ENCODE peak calls at places on chromosome 11, in ten cellular contexts. Z, O, C, V, X, Y, J, D, Q and N are unnamed samples.
A peak's percentile ranks its signal among the peaks of the same experiment; 100 is the strongest.

GRCh38 chr11:11524436-11525038 is 97.3 kb downstream of the GALNT18 start:
- DNase-seq in Z (no peak), O (no peak), C (no peak), V (no peak), X (no peak), Y (no peak), J (no peak), D (no peak), Q (no peak), N (no peak)

GRCh38 chr11:46363455-46363920 is 16.2 kb downstream of the DGKZ start:
- DNase-seq in Z (no peak), O (no peak), C (no peak), V (peak; percentile 47), X (no peak), Y (no peak), J (no peak), D (no peak), Q (no peak), N (no peak)

GRCh38 chr11:72553748-72554147 is 119.4 kb upstream of the CLPB start:
- DNase-seq in Z (peak; percentile 51), O (no peak), C (peak; percentile 36), V (no peak), X (no peak), Y (no peak), J (peak; percentile 14), D (peak; percentile 44), Q (peak; percentile 84), N (no peak)

GRCh38 chr11:71283960-71284359 is 31.6 kb upstream of the SHANK2 start:
- DNase-seq in Z (no peak), O (peak; percentile 46), C (no peak), V (no peak), X (peak; percentile 93), Y (no peak), J (no peak), D (no peak), Q (peak; percentile 41), N (no peak)

GRCh38 chr11:7591107-7591894 is 77.5 kb downstream of the PPFIBP2 start:
- DNase-seq in Z (no peak), O (no peak), C (no peak), V (no peak), X (no peak), Y (no peak), J (no peak), D (no peak), Q (no peak), N (no peak)

GRCh38 chr11:6927030-6927617 is 898 bp downstream of the ZNF215 start:
- DNase-seq in Z (no peak), O (no peak), C (no peak), V (no peak), X (no peak), Y (no peak), J (no peak), D (peak; percentile 72), Q (peak; percentile 47), N (no peak)

GRCh38 chr11:31240340-31240904 is 129.1 kb downstream of the DCDC1 start:
- DNase-seq in Z (peak; percentile 26), O (no peak), C (peak; percentile 80), V (peak; percentile 34), X (peak; percentile 5), Y (no peak), J (peak; percentile 72), D (peak; percentile 47), Q (peak; percentile 65), N (no peak)

GRCh38 chr11:120306519-120307242 is 18.4 kb upstream of the TLCD5 start:
- DNase-seq in Z (no peak), O (no peak), C (peak; percentile 34), V (peak; percentile 86), X (no peak), Y (no peak), J (peak; percentile 85), D (no peak), Q (peak; percentile 86), N (peak; percentile 50)

GRCh38 chr11:26276798-26277424 is 55.0 kb upstream of the ANO3 start:
- DNase-seq in Z (peak; percentile 37), O (peak; percentile 66), C (peak; percentile 67), V (peak; percentile 61), X (peak; percentile 14), Y (no peak), J (peak; percentile 79), D (peak; percentile 66), Q (peak; percentile 91), N (peak; percentile 10)

GRCh38 chr11:7967097-7967496 is 1.9 kb upstream of the NLRP10 start:
- DNase-seq in Z (no peak), O (no peak), C (no peak), V (no peak), X (no peak), Y (no peak), J (no peak), D (no peak), Q (no peak), N (no peak)

GRCh38 chr11:36165638-36166389 is 123.4 kb downstream of the COMMD9 start:
- DNase-seq in Z (peak; percentile 25), O (no peak), C (no peak), V (no peak), X (no peak), Y (no peak), J (no peak), D (no peak), Q (no peak), N (no peak)

GRCh38 chr11:9990221-9990973 is 303.6 kb downstream of the SBF2 start:
- DNase-seq in Z (no peak), O (no peak), C (no peak), V (peak; percentile 11), X (no peak), Y (no peak), J (peak; percentile 23), D (no peak), Q (no peak), N (no peak)
- TF ChIP-seq CTCF in Z (no peak), O (no peak), C (no peak), V (peak; percentile 18), X (no peak), Y (no peak), J (no peak), D (no peak), Q (no peak), N (no peak)

DNA sequence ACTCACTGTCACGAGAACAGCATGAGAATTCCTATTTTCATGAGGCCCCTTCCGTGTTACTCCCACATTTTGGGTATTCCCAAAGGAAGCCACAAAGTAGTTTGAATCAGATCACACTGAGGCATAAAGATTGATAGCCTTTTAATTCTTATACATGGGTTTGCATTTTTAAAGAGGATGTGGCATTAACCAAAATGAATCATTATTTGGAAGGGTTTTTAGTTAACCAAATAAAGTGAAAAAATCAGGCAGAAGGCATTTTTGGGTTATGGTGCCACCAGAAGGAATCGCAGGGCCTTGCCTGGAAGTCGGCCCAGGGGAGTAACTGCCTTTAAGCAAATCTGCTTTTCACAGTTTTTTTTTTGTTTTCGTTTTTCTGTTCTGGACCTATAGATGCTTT is 55.4 kb downstream of the HSD17B12 start:
- DNase-seq in Z (no peak), O (no peak), C (no peak), V (no peak), X (no peak), Y (no peak), J (peak; percentile 41), D (no peak), Q (no peak), N (peak; percentile 24)
- H3K4me3 ChIP-seq in Z (no peak overlapping the region), O (no peak overlapping the region), C (no peak overlapping the region), V (no peak overlapping the region), X (no peak overlapping the region), Y (peak overlapping the region; percentile 59), J (peak overlapping the region; percentile 18), D (no peak overlapping the region), Q (no peak overlapping the region), N (no peak overlapping the region)

DNA sequence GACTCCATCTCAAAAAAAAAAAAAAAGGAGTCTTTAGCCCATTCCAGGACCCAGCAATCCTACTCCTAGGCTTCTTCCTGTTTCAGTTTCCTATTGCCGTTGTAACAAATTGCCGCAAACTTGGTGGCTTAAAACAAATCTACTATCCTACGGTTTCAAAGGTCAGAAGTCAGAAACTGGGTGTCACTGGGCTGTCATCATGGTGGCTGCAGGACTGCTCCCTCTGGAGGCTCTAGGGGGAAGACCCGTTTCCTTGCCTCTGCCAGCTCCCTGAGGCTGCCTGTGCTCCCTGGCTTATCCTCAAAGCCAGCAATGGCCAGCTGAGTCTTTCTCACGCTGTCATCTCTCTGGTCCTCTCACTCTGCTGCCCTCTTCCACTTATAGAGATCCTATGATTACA is 8.7 kb upstream of the DAGLA start:
- DNase-seq in Z (no peak), O (no peak), C (peak; percentile 68), V (no peak), X (no peak), Y (no peak), J (no peak), D (no peak), Q (peak; percentile 85), N (no peak)
- TF ChIP-seq CTCF in Z (peak; percentile 53), O (no peak), C (peak; percentile 61), V (peak; percentile 68), X (no peak), Y (no peak), J (peak; percentile 36), D (peak; percentile 27), Q (peak; percentile 83), N (peak; percentile 32)

DNA sequence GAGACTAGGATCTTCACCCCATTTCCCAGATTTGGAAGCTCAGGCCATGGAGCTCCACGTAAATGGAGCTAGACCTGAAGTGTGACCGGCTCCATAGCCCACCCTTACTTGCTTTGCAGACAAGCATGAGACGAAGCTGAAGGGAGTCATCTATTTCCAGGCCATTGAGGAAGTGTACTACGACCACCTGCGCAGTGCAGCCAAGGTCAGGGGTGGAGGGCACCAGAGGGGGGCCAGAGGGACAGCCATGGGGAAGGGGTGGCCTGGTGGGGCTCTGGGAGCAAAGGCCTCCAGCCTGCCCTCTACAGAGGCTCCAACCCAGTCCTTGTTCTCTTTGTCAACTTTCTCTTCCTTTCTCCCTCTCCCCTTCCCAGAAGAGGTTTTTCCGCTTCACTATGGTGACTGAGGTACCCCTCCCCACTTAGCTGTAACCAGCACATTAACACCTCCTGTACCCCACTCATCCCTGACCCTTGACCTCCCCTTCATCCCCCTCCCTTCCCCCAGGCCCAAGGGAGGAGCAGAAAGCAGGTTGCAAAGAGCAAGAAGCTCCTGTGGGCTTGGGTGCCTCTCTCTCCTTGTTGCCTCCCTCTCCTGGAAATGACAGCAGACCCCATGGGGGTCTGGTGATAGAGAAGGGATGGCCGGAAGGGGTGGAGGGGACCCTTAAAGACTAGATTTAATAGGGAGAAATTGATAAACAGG is 23.8 kb downstream of the TREH start:
- DNase-seq in Z (no peak), O (no peak), C (no peak), V (no peak), X (no peak), Y (no peak), J (no peak), D (no peak), Q (no peak), N (no peak)
- H3K4me3 ChIP-seq in Z (no peak overlapping the region), O (no peak overlapping the region), C (no peak overlapping the region), V (no peak overlapping the region), X (no peak overlapping the region), Y (no peak overlapping the region), J (no peak overlapping the region), D (no peak overlapping the region), Q (no peak overlapping the region), N (no peak overlapping the region)

DNA sequence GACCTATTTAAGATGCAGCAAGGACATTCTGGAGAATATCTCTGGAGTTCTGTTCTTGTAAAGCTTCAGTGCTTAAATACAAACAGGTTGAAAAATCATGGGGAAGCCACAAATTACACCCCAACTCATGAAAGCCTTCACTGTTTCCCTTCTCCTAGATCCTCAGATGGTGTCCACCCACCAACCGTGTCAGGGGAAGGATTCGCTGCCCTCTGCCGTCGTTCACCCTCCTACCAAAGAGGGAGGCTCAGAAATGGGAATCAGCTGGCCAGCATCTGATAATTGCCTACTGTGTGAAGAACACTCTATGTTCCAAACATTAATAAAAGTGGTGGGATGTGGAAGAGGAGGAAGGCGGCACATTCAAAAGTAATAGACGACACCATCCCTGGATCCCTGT is 7.4 kb upstream of the HEPACAM start:
- DNase-seq in Z (no peak), O (no peak), C (no peak), V (no peak), X (no peak), Y (no peak), J (no peak), D (no peak), Q (no peak), N (no peak)
- TF ChIP-seq CTCF in Z (no peak), O (no peak), C (no peak), V (peak; percentile 42), X (no peak), Y (no peak), J (no peak), D (no peak), Q (no peak), N (no peak)